ENCODE peak calls at places on chromosome 1, in six cellular contexts. R, P, B, T, W and S are unnamed samples.

GRCh38 chr1:69191280-69191679 is 376.4 kb upstream of the LRRC7 start:
- DNase-seq in B (no peak), T (no peak), W (no peak), P (no peak), R (no peak), S (no peak)

GRCh38 chr1:53349968-53350852 is 22.3 kb upstream of the LRP8 start:
- DNase-seq in P (no peak), W (no peak), B (no peak), R (no peak), T (no peak), S (peak; percentile 30)

GRCh38 chr1:181506563-181507353 is 23.4 kb downstream of the CACNA1E start:
- DNase-seq in T (no peak), W (no peak), B (no peak), R (no peak), P (no peak), S (no peak)

GRCh38 chr1:156151093-156151688 is 2.2 kb upstream of the SEMA4A start:
- DNase-seq in T (no peak), B (no peak), W (peak; percentile 74), R (peak; percentile 78), P (no peak), S (no peak)

GRCh38 chr1:18417317-18418269 is 63.1 kb upstream of the KLHDC7A start:
- DNase-seq in P (no peak), B (no peak), R (no peak), W (no peak), T (no peak), S (no peak)

GRCh38 chr1:65112811-65113210 is 35.2 kb upstream of the AK4 start:
- DNase-seq in R (no peak), B (no peak), P (no peak), T (no peak), W (no peak), S (no peak)

GRCh38 chr1:1091344-1092148 is 17.4 kb upstream of the RNF223 start:
- DNase-seq in T (no peak), R (no peak), P (peak; percentile 9), B (no peak), W (no peak), S (peak; percentile 82)

GRCh38 chr1:97281962-97282361 is 560.4 kb downstream of the PTBP2 start:
- DNase-seq in B (no peak), W (no peak), T (no peak), P (no peak), R (no peak), S (no peak)

GRCh38 chr1:179719272-179719671 is 23.8 kb upstream of the FAM163A start:
- DNase-seq in B (no peak), R (no peak), W (no peak), P (no peak), T (no peak), S (no peak)

GRCh38 chr1:47184090-47184735 is 5.6 kb downstream of the PDZK1IP1 start:
- DNase-seq in W (no peak), R (no peak), T (no peak), P (no peak), B (no peak), S (no peak)

GRCh38 chr1:21590116-21590905 is 78.8 kb downstream of the RAP1GAP start:
- DNase-seq in B (no peak), R (no peak), W (no peak), P (no peak), T (no peak), S (no peak)

GRCh38 chr1:84298688-84299535 is 2.6 kb upstream of the SAMD13 start:
- DNase-seq in B (no peak), P (peak; percentile 64), R (peak; percentile 51), W (no peak), T (no peak), S (peak; percentile 80)

GRCh38 chr1:65791396-65791795 is 1.3 kb upstream of the PDE4B start:
- DNase-seq in T (no peak), B (no peak), W (peak; percentile 72), R (peak; percentile 37), P (no peak), S (no peak)

GRCh38 chr1:221719987-221720386 is 21.9 kb downstream of the DUSP10 start:
- DNase-seq in P (no peak), R (peak; percentile 81), B (no peak), W (peak; percentile 30), T (no peak), S (no peak)

GRCh38 chr1:193569696-193570269 is 383.4 kb upstream of the B3GALT2 start:
- DNase-seq in T (peak; percentile 54), B (no peak), W (peak; percentile 16), P (no peak), R (peak; percentile 71), S (no peak)

GRCh38 chr1:171188388-171189266 is 3.5 kb downstream of the FMO2 start:
- DNase-seq in W (peak; percentile 67), T (peak; percentile 20), P (peak; percentile 45), R (peak; percentile 51), B (no peak), S (no peak)

GRCh38 chr1:199859525-199859924 is 168.0 kb upstream of the NR5A2 start:
- DNase-seq in P (no peak), R (peak; percentile 76), T (peak; percentile 44), W (peak; percentile 71), B (no peak), S (no peak)

GRCh38 chr1:93395195-93395594 is 49.5 kb downstream of the DR1 start:
- DNase-seq in W (peak; percentile 35), R (peak; percentile 30), T (no peak), B (no peak), P (no peak), S (no peak)